ENCODE peak calls at places on chromosome 16, in nine cellular contexts. Y, Q, U, M, N, V, K, S and Z are unnamed samples.
A peak's percentile ranks its signal among the peaks of the same experiment; 100 is the strongest.

GRCh38 chr16:70508752-70509151 is 14.6 kb downstream of the COG4 start:
- DNase-seq in K (no peak), V (no peak), M (no peak), S (no peak), Q (no peak), Y (peak; percentile 16), N (no peak), U (no peak), Z (no peak)

GRCh38 chr16:50284131-50284911 is 18.0 kb downstream of the ADCY7 start:
- DNase-seq in V (no peak), Y (no peak), S (peak; percentile 87), N (no peak), M (no peak), Q (no peak), K (no peak), U (no peak), Z (no peak)

GRCh38 chr16:27816561-27816960 is 247.0 kb downstream of the GSG1L start:
- DNase-seq in Y (no peak), Q (no peak), V (no peak), S (no peak), U (no peak), M (no peak), K (no peak), N (no peak), Z (no peak)

GRCh38 chr16:24844101-24845030 is 1.4 kb upstream of the SLC5A11 start:
- DNase-seq in N (peak; percentile 24), Q (no peak), S (no peak), K (no peak), Y (no peak), U (no peak), M (no peak), V (no peak), Z (no peak)

GRCh38 chr16:65125871-65126270 is 4.0 kb upstream of the CDH11 start:
- DNase-seq in U (no peak), V (no peak), K (no peak), S (no peak), Y (peak; percentile 56), N (no peak), M (no peak), Q (no peak), Z (no peak)

GRCh38 chr16:48295493-48296281 is 48.3 kb upstream of the ABCC11 start:
- DNase-seq in Q (no peak), M (no peak), V (no peak), K (no peak), Y (no peak), N (no peak), U (no peak), S (no peak), Z (no peak)

GRCh38 chr16:85924675-85925074 is 25.7 kb downstream of the IRF8 start:
- DNase-seq in K (no peak), M (no peak), N (no peak), Y (peak; percentile 35), S (no peak), U (no peak), Q (no peak), V (no peak), Z (no peak)

GRCh38 chr16:50195756-50196155 is 42.6 kb downstream of the TENT4B start:
- DNase-seq in Q (no peak), N (no peak), K (no peak), M (no peak), V (no peak), U (no peak), Y (peak; percentile 32), S (no peak), Z (no peak)

GRCh38 chr16:87028481-87029320 is 288.5 kb downstream of the C16orf95 start:
- DNase-seq in Q (no peak), M (no peak), V (no peak), U (no peak), S (no peak), K (no peak), N (no peak), Y (no peak), Z (no peak)

GRCh38 chr16:69327585-69328310 is 2.6 kb downstream of the PDF start:
- DNase-seq in S (no peak), K (no peak), U (no peak), Y (no peak), V (no peak), N (no peak), Q (no peak), M (no peak), Z (no peak)

GRCh38 chr16:66616592-66616991 is 12.1 kb downstream of the CMTM3 start:
- DNase-seq in N (peak; percentile 71), M (no peak), K (no peak), Y (no peak), V (no peak), U (no peak), S (no peak), Q (no peak), Z (no peak)

GRCh38 chr16:17448640-17449638 is 21.8 kb downstream of the XYLT1 start:
- DNase-seq in K (peak; percentile 35), Q (no peak), V (no peak), Y (no peak), U (no peak), S (peak; percentile 70), M (no peak), N (no peak), Z (peak; percentile 47)

GRCh38 chr16:88777801-88778415 is 7.1 kb downstream of the PIEZO1 start:
- DNase-seq in S (no peak), Q (no peak), U (no peak), N (peak; percentile 85), V (no peak), Y (no peak), M (no peak), K (no peak), Z (no peak)

GRCh38 chr16:14527411-14528044 is 102.5 kb downstream of the PARN start:
- DNase-seq in M (peak; percentile 30), K (no peak), N (no peak), S (no peak), U (peak; percentile 53), Y (peak; percentile 26), Q (no peak), V (no peak), Z (no peak)

GRCh38 chr16:66176111-66176510 is 190.4 kb upstream of the CDH5 start:
- DNase-seq in S (no peak), U (no peak), M (no peak), Q (no peak), K (no peak), Y (no peak), V (no peak), N (no peak), Z (no peak)

GRCh38 chr16:3690991-3691720 is 26.2 kb downstream of the TRAP1 start:
- DNase-seq in S (peak; percentile 43), N (no peak), K (no peak), V (no peak), U (no peak), Q (no peak), M (peak; percentile 25), Y (peak; percentile 68), Z (no peak)

GRCh38 chr16:60295451-60295850 is 1561.3 kb upstream of the GOT2 start:
- DNase-seq in Q (no peak), V (no peak), Y (no peak), U (no peak), S (no peak), K (no peak), N (no peak), M (no peak), Z (no peak)

GRCh38 chr16:11138769-11139623 is 117.0 kb downstream of the SOCS1 start:
- DNase-seq in U (peak; percentile 11), M (peak; percentile 54), Q (no peak), K (no peak), N (no peak), V (no peak), S (no peak), Y (peak; percentile 81), Z (no peak)

GRCh38 chr16:86996081-86996480 is 321.1 kb downstream of the C16orf95 start:
- DNase-seq in K (no peak), Y (no peak), M (no peak), Q (no peak), U (no peak), V (no peak), S (no peak), N (no peak), Z (no peak)

GRCh38 chr16:85685251-85685650 is 3.5 kb downstream of the GINS2 start:
- DNase-seq in U (no peak), V (no peak), Y (no peak), M (no peak), S (no peak), Q (no peak), K (no peak), N (no peak), Z (no peak)

GRCh38 chr16:67391424-67392300 is 1.6 kb downstream of the TPPP3 start:
- DNase-seq in N (peak; percentile 41), S (peak; percentile 78), Y (peak; percentile 23), M (no peak), V (no peak), K (no peak), Q (no peak), U (no peak), Z (no peak)